ENCODE peak calls at places on chromosomes 13 and 19, in four cellular contexts. One of them, this sample, is unnamed.

GRCh38 chr13:92461831-92462230 is 764.8 kb upstream of the GPC6 start:
- DNase-seq in cardiac muscle cell: no peak
- DNase-seq in fibroblast of mammary gland: no peak
- DNase-seq in astrocyte of the spinal cord: no peak
- DNase-seq in this sample: no peak

GRCh38 chr13:30963794-30964193 is 31.3 kb downstream of the TEX26 start:
- DNase-seq in fibroblast of mammary gland: peak
- DNase-seq in astrocyte of the spinal cord: no peak
- DNase-seq in cardiac muscle cell: peak
- DNase-seq in this sample: peak

GRCh38 chr13:73740681-73741080 is 393.5 kb downstream of the KLF12 start:
- DNase-seq in fibroblast of mammary gland: peak
- DNase-seq in astrocyte of the spinal cord: peak
- DNase-seq in cardiac muscle cell: no peak
- DNase-seq in this sample: peak

GRCh38 chr13:50634339-50634738 is 209.2 kb downstream of the DLEU7 start:
- DNase-seq in fibroblast of mammary gland: no peak
- DNase-seq in cardiac muscle cell: no peak
- DNase-seq in astrocyte of the spinal cord: no peak
- DNase-seq in this sample: no peak

GRCh38 chr13:105240356-105240755 is 1295.1 kb downstream of the EFNB2 start:
- DNase-seq in fibroblast of mammary gland: no peak
- DNase-seq in cardiac muscle cell: no peak
- DNase-seq in astrocyte of the spinal cord: no peak
- DNase-seq in this sample: no peak

GRCh38 chr13:52852444-52852843 is 4.0 kb upstream of the PCDH8 start:
- DNase-seq in fibroblast of mammary gland: no peak
- DNase-seq in cardiac muscle cell: no peak
- DNase-seq in astrocyte of the spinal cord: no peak
- DNase-seq in this sample: no peak

GRCh38 chr19:39409886-39410619 is 2.4 kb upstream of the PLEKHG2 start:
- DNase-seq in cardiac muscle cell: peak
- DNase-seq in fibroblast of mammary gland: peak
- DNase-seq in astrocyte of the spinal cord: peak
- DNase-seq in this sample: no peak

GRCh38 chr19:5821521-5822180 is 16.8 kb downstream of the NRTN start:
- DNase-seq in cardiac muscle cell: no peak
- DNase-seq in fibroblast of mammary gland: no peak
- DNase-seq in astrocyte of the spinal cord: no peak
- DNase-seq in this sample: no peak

GRCh38 chr13:25095862-25096453 is at the start of gene PABPC3:
- DNase-seq in fibroblast of mammary gland: no peak
- DNase-seq in cardiac muscle cell: no peak
- DNase-seq in astrocyte of the spinal cord: peak
- DNase-seq in this sample: no peak

GRCh38 chr19:2761309-2761677 is 21.5 kb upstream of the SLC39A3 start:
- DNase-seq in fibroblast of mammary gland: no peak
- DNase-seq in cardiac muscle cell: no peak
- DNase-seq in astrocyte of the spinal cord: no peak
- DNase-seq in this sample: no peak

GRCh38 chr13:25203256-25203794 is 31.2 kb upstream of the AMER2 start:
- DNase-seq in astrocyte of the spinal cord: no peak
- DNase-seq in cardiac muscle cell: no peak
- DNase-seq in fibroblast of mammary gland: no peak
- DNase-seq in this sample: no peak

GRCh38 chr19:10111405-10111811 is at the start of gene P2RY11:
- DNase-seq in cardiac muscle cell: no peak
- DNase-seq in fibroblast of mammary gland: no peak
- DNase-seq in astrocyte of the spinal cord: no peak
- DNase-seq in this sample: no peak

GRCh38 chr19:37970699-37971098 is 63.7 kb downstream of the SIPA1L3 start:
- DNase-seq in cardiac muscle cell: no peak
- DNase-seq in astrocyte of the spinal cord: no peak
- DNase-seq in fibroblast of mammary gland: no peak
- DNase-seq in this sample: no peak

GRCh38 chr13:44106231-44107152 is 226.8 kb downstream of the LACC1 start:
- DNase-seq in fibroblast of mammary gland: no peak
- DNase-seq in astrocyte of the spinal cord: no peak
- DNase-seq in cardiac muscle cell: no peak
- DNase-seq in this sample: peak

GRCh38 chr19:55090564-55090963 is 14.9 kb downstream of the EPS8L1 start:
- DNase-seq in fibroblast of mammary gland: no peak
- DNase-seq in astrocyte of the spinal cord: no peak
- DNase-seq in cardiac muscle cell: no peak
- DNase-seq in this sample: no peak

GRCh38 chr13:37127706-37128241 is 22.3 kb upstream of the CSNK1A1L start:
- DNase-seq in cardiac muscle cell: no peak
- DNase-seq in astrocyte of the spinal cord: peak
- DNase-seq in fibroblast of mammary gland: peak
- DNase-seq in this sample: peak

GRCh38 chr19:11180346-11180745 is 17.0 kb downstream of the KANK2 start:
- DNase-seq in fibroblast of mammary gland: peak
- DNase-seq in astrocyte of the spinal cord: no peak
- DNase-seq in cardiac muscle cell: no peak
- DNase-seq in this sample: no peak

GRCh38 chr19:46015080-46015960 is 7.5 kb downstream of the PGLYRP1 start:
- DNase-seq in fibroblast of mammary gland: peak
- DNase-seq in astrocyte of the spinal cord: peak
- DNase-seq in cardiac muscle cell: peak
- DNase-seq in this sample: peak

GRCh38 chr19:33290082-33290815 is 12.1 kb downstream of the CEBPA start:
- DNase-seq in fibroblast of mammary gland: no peak
- DNase-seq in astrocyte of the spinal cord: no peak
- DNase-seq in cardiac muscle cell: no peak
- DNase-seq in this sample: no peak

GRCh38 chr13:46386426-46386995 is 541 bp downstream of the RUBCNL start:
- DNase-seq in fibroblast of mammary gland: peak
- DNase-seq in astrocyte of the spinal cord: peak
- DNase-seq in cardiac muscle cell: peak
- DNase-seq in this sample: no peak

GRCh38 chr19:18596752-18597157 is 8.2 kb downstream of the REX1BD start:
- DNase-seq in cardiac muscle cell: peak
- DNase-seq in astrocyte of the spinal cord: no peak
- DNase-seq in fibroblast of mammary gland: no peak
- DNase-seq in this sample: peak

GRCh38 chr19:32022044-32022945 is 323.1 kb upstream of the ZNF507 start:
- DNase-seq in astrocyte of the spinal cord: no peak
- DNase-seq in fibroblast of mammary gland: no peak
- DNase-seq in cardiac muscle cell: no peak
- DNase-seq in this sample: no peak
- H3K4me3 ChIP-seq in astrocyte of the spinal cord: no peak
- H3K4me3 ChIP-seq in fibroblast of mammary gland: no peak
- H3K4me3 ChIP-seq in cardiac muscle cell: no peak
- H3K4me3 ChIP-seq in this sample: no peak

GRCh38 chr13:111897178-111897845 is 169.6 kb upstream of the SOX1 start:
- DNase-seq in fibroblast of mammary gland: no peak
- DNase-seq in astrocyte of the spinal cord: no peak
- DNase-seq in cardiac muscle cell: no peak
- DNase-seq in this sample: no peak

GRCh38 chr13:111897846-111898215 is 169.1 kb upstream of the SOX1 start:
- DNase-seq in fibroblast of mammary gland: no peak
- DNase-seq in astrocyte of the spinal cord: no peak
- DNase-seq in cardiac muscle cell: no peak
- DNase-seq in this sample: no peak

GRCh38 chr13:111895896-111896821 is 170.8 kb upstream of the SOX1 start:
- DNase-seq in fibroblast of mammary gland: no peak
- DNase-seq in cardiac muscle cell: no peak
- DNase-seq in astrocyte of the spinal cord: no peak
- DNase-seq in this sample: no peak

GRCh38 chr13:111893071-111893606 is 173.8 kb upstream of the SOX1 start:
- DNase-seq in fibroblast of mammary gland: no peak
- DNase-seq in astrocyte of the spinal cord: no peak
- DNase-seq in cardiac muscle cell: peak
- DNase-seq in this sample: peak

DNA sequence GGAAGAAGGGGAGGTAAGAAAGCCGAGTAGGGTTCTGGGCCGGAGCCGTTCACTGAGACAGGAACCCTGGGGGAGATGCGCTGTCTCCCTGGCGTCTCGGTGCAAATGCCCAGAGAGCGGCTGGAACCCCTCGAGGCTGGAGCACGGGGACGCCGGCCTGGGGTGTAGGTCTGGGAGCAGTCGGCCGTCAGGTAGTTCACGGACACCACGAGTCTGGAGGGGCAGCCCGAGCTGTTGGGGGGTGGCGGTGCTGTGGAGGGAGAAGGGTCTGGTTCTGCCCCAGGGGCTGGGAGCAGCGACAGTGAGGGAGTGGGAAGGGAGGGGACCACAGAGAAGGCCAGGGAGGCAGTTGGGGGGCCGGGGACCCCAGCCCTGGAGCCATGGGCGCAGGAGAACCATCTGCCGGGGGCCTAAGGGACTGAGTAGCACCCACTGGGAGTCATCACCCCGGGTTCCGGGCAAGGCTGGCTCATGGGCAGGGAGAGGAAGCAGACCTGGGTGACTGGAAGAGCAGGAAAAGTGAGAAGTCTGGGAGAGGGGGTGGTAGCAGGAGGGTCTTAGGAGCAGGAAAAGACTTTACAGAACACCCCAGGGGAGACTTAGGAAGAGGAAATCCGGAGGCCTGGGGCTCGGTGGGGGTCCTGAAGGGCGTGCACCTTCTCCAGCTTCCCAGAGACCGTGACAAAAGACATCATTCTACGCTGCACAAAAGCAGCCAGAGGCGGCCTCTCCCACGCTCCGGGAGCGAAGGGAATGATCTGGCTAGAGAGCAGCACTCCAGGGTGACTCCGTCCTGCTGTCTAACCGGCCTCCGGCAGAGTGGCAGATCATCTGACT is 173.1 kb upstream of the SOX1 start:
- DNase-seq in fibroblast of mammary gland: no peak
- DNase-seq in astrocyte of the spinal cord: no peak
- DNase-seq in cardiac muscle cell: peak
- DNase-seq in this sample: no peak
- H3K4me3 ChIP-seq in fibroblast of mammary gland: no peak
- H3K4me3 ChIP-seq in astrocyte of the spinal cord: no peak
- H3K4me3 ChIP-seq in cardiac muscle cell: peak
- H3K4me3 ChIP-seq in this sample: no peak

GRCh38 chr19:610071-610800 is 20.6 kb downstream of the HCN2 start:
- DNase-seq in cardiac muscle cell: no peak
- DNase-seq in fibroblast of mammary gland: no peak
- DNase-seq in astrocyte of the spinal cord: peak
- DNase-seq in this sample: peak
- H3K4me3 ChIP-seq in cardiac muscle cell: no peak
- H3K4me3 ChIP-seq in fibroblast of mammary gland: no peak
- H3K4me3 ChIP-seq in astrocyte of the spinal cord: no peak
- H3K4me3 ChIP-seq in this sample: no peak

DNA sequence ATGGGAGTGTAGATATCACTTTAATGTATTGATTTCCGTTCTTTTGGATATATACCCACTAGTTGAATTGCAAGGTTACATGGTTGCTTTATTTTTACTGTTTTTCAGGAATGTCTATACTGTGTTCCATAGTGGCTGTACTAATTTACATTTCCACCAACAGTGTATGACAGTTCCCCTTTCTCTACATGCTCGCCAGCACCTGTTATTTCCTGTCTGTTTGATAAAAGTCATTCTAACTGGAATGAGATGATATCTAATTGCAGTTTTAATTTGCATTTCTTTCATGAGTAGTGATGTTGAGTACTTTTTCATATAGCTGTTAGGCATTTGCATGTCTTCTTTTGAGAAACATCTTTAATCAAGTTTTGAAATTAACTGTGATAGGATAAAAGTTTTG is 818.6 kb downstream of the SLITRK6 start:
- DNase-seq in fibroblast of mammary gland: no peak
- DNase-seq in cardiac muscle cell: no peak
- DNase-seq in astrocyte of the spinal cord: no peak
- DNase-seq in this sample: no peak
- H3K4me3 ChIP-seq in fibroblast of mammary gland: no peak
- H3K4me3 ChIP-seq in cardiac muscle cell: no peak
- H3K4me3 ChIP-seq in astrocyte of the spinal cord: no peak
- H3K4me3 ChIP-seq in this sample: no peak

GRCh38 chr13:49454388-49455015 is 10.4 kb downstream of the SETDB2 start:
- DNase-seq in astrocyte of the spinal cord: peak
- DNase-seq in cardiac muscle cell: no peak
- DNase-seq in fibroblast of mammary gland: peak
- DNase-seq in this sample: peak
- H3K4me3 ChIP-seq in astrocyte of the spinal cord: no peak
- H3K4me3 ChIP-seq in cardiac muscle cell: no peak
- H3K4me3 ChIP-seq in fibroblast of mammary gland: no peak
- H3K4me3 ChIP-seq in this sample: peak

GRCh38 chr13:61414136-61414535 is 1.5 kb downstream of the PCDH20 start:
- DNase-seq in fibroblast of mammary gland: no peak
- DNase-seq in cardiac muscle cell: no peak
- DNase-seq in astrocyte of the spinal cord: no peak
- DNase-seq in this sample: no peak
- H3K4me3 ChIP-seq in fibroblast of mammary gland: no peak
- H3K4me3 ChIP-seq in cardiac muscle cell: peak
- H3K4me3 ChIP-seq in astrocyte of the spinal cord: peak
- H3K4me3 ChIP-seq in this sample: no peak

GRCh38 chr19:50152578-50152977 is 10.5 kb downstream of the IZUMO2 start:
- DNase-seq in cardiac muscle cell: no peak
- DNase-seq in fibroblast of mammary gland: no peak
- DNase-seq in astrocyte of the spinal cord: no peak
- DNase-seq in this sample: no peak
- H3K4me3 ChIP-seq in cardiac muscle cell: no peak
- H3K4me3 ChIP-seq in fibroblast of mammary gland: no peak
- H3K4me3 ChIP-seq in astrocyte of the spinal cord: no peak
- H3K4me3 ChIP-seq in this sample: no peak

This sample was measured in choroid plexus epithelial cell.